ENCODE peak calls at places on chromosomes 12 and 14, in nine cellular contexts. Z, I, O, T, B, G, E, R and X are unnamed samples.

GRCh38 chr12:104668274-104668718 is 211.5 kb downstream of the CHST11 start:
- DNase-seq in R (peak; percentile 52), G (no peak), B (no peak), O (no peak), E (peak; percentile 84), T (no peak), I (no peak), Z (no peak), X (no peak)

GRCh38 chr12:43169115-43169681 is 382.8 kb downstream of the ADAMTS20 start:
- DNase-seq in Z (no peak), E (no peak), G (no peak), I (no peak), O (no peak), T (no peak), R (no peak), B (no peak), X (no peak)

GRCh38 chr12:1435456-1435855 is 158.9 kb downstream of the FBXL14 start:
- DNase-seq in R (no peak), B (no peak), T (no peak), Z (no peak), I (peak; percentile 41), G (no peak), E (no peak), O (no peak), X (no peak)

GRCh38 chr12:52321433-52321832 is 235 bp upstream of the KRT83 start:
- DNase-seq in I (no peak), R (no peak), Z (no peak), B (no peak), E (no peak), G (no peak), T (no peak), O (no peak), X (no peak)

GRCh38 chr14:89293349-89293916 is 123.6 kb downstream of the FOXN3 start:
- DNase-seq in T (no peak), G (no peak), R (no peak), B (peak; percentile 43), E (no peak), Z (no peak), I (no peak), O (peak; percentile 80), X (peak; percentile 52)

GRCh38 chr14:102192840-102193502 is 53.3 kb downstream of the WDR20 start:
- DNase-seq in T (no peak), I (no peak), B (no peak), Z (no peak), R (no peak), G (no peak), E (no peak), O (no peak), X (no peak)

GRCh38 chr14:103418508-103418818 is 33.2 kb downstream of the MARK3 start:
- DNase-seq in B (no peak), E (no peak), I (peak; percentile 79), O (no peak), R (no peak), Z (no peak), G (no peak), T (peak; percentile 32), X (no peak)

GRCh38 chr14:74549588-74549987 is 56.0 kb downstream of the ISCA2 start:
- DNase-seq in O (no peak), I (no peak), G (no peak), R (no peak), B (peak; percentile 53), T (no peak), E (no peak), Z (no peak), X (no peak)

GRCh38 chr12:113075137-113075683 is 18.7 kb downstream of the DTX1 start:
- DNase-seq in T (peak; percentile 84), G (no peak), E (no peak), I (no peak), R (no peak), B (no peak), Z (peak; percentile 59), O (no peak), X (no peak)

GRCh38 chr12:1318327-1319031 is 275.9 kb downstream of the FBXL14 start:
- DNase-seq in I (peak; percentile 31), R (peak; percentile 16), O (peak; percentile 65), G (no peak), T (no peak), B (peak; percentile 62), Z (no peak), E (peak; percentile 41), X (peak; percentile 19)

GRCh38 chr14:52175982-52176502 is 91.5 kb upstream of the PTGDR start:
- DNase-seq in B (no peak), T (no peak), G (no peak), I (no peak), R (peak; percentile 12), E (no peak), O (no peak), Z (peak; percentile 20), X (no peak)

GRCh38 chr12:58415716-58416115 is 474.3 kb downstream of the ATP23 start:
- DNase-seq in I (no peak), O (no peak), T (no peak), Z (no peak), R (no peak), G (no peak), E (no peak), B (no peak), X (no peak)

GRCh38 chr14:36028218-36028617 is 148.3 kb downstream of the PTCSC3 start:
- DNase-seq in O (no peak), Z (no peak), T (no peak), R (no peak), G (no peak), E (no peak), I (no peak), B (no peak), X (peak; percentile 34)

GRCh38 chr12:113933201-113933786 is 32.8 kb downstream of the RBM19 start:
- DNase-seq in R (no peak), Z (no peak), E (peak; percentile 72), B (peak; percentile 67), T (no peak), O (no peak), G (no peak), I (peak; percentile 70), X (no peak)

GRCh38 chr12:80161612-80162011 is 62.3 kb downstream of the OTOGL start:
- DNase-seq in T (no peak), O (no peak), B (no peak), Z (no peak), I (no peak), R (no peak), E (no peak), G (no peak), X (no peak)

GRCh38 chr14:68782091-68782981 is 10.5 kb downstream of the ZFP36L1 start:
- DNase-seq in E (no peak), G (no peak), O (no peak), T (no peak), B (no peak), R (no peak), I (no peak), Z (no peak), X (no peak)

GRCh38 chr14:74910556-74910955 is 12.5 kb downstream of the RPS6KL1 start:
- DNase-seq in R (no peak), B (no peak), Z (no peak), G (no peak), E (no peak), I (no peak), O (no peak), T (no peak), X (no peak)

GRCh38 chr14:53186532-53186931 is 33.4 kb upstream of the DDHD1 start:
- DNase-seq in Z (no peak), R (no peak), E (no peak), O (no peak), G (no peak), T (no peak), I (no peak), B (no peak), X (no peak)

GRCh38 chr12:67651380-67651695 is 2.8 kb downstream of the DYRK2 start:
- DNase-seq in E (no peak), B (no peak), G (peak; percentile 35), Z (no peak), I (peak; percentile 62), O (no peak), R (no peak), T (peak; percentile 37), X (no peak)

GRCh38 chr12:116924558-116925453 is 14.1 kb downstream of the FBXW8 start:
- DNase-seq in G (peak; percentile 13), T (no peak), E (no peak), Z (no peak), I (peak; percentile 84), O (peak; percentile 45), B (no peak), R (peak; percentile 28), X (no peak)

GRCh38 chr14:71714225-71714624 is 218.0 kb upstream of the RGS6 start:
- DNase-seq in I (peak; percentile 98), E (no peak), G (no peak), R (no peak), B (no peak), T (no peak), Z (no peak), O (no peak), X (no peak)

GRCh38 chr14:77284066-77284855 is 13.3 kb upstream of the NGB start:
- DNase-seq in E (no peak), T (no peak), R (no peak), I (no peak), O (no peak), G (no peak), Z (no peak), B (no peak), X (no peak)

GRCh38 chr14:42930058-42930457 is 1323.4 kb downstream of the LRFN5 start:
- DNase-seq in E (no peak), R (no peak), T (no peak), G (no peak), O (peak; percentile 31), Z (no peak), B (no peak), I (no peak), X (no peak)

GRCh38 chr12:10140001-10140400 is 10.0 kb upstream of the CLEC7A start:
- DNase-seq in G (peak; percentile 23), E (peak; percentile 40), O (peak; percentile 54), Z (no peak), T (peak; percentile 35), I (peak; percentile 75), R (peak; percentile 38), B (peak; percentile 43), X (peak; percentile 42)

GRCh38 chr14:22998324-22999012 is 11.5 kb downstream of the C14orf93 start:
- DNase-seq in R (no peak), G (no peak), O (no peak), E (no peak), T (no peak), Z (no peak), B (no peak), I (no peak), X (no peak)

GRCh38 chr14:21352587-21352986 is 31.2 kb downstream of the SUPT16H start:
- DNase-seq in R (no peak), E (no peak), B (no peak), G (no peak), O (no peak), Z (no peak), I (no peak), T (peak; percentile 50), X (no peak)

GRCh38 chr12:74890237-74890599 is 319.4 kb downstream of the KCNC2 start:
- DNase-seq in G (peak; percentile 28), T (peak; percentile 11), E (no peak), I (peak; percentile 87), Z (no peak), R (peak; percentile 48), B (peak; percentile 33), O (no peak), X (no peak)

GRCh38 chr14:59511916-59512530 is 27.7 kb downstream of the JKAMP start:
- DNase-seq in O (peak; percentile 71), B (peak; percentile 78), G (peak; percentile 25), I (peak; percentile 6), E (no peak), R (no peak), Z (no peak), T (peak; percentile 16), X (peak; percentile 67)

GRCh38 chr12:104958946-104959841 is 1.1 kb upstream of the SLC41A2 start:
- DNase-seq in T (no peak), B (no peak), O (peak; percentile 53), Z (no peak), E (peak; percentile 44), G (no peak), I (peak; percentile 46), R (peak; percentile 31), X (no peak)

GRCh38 chr12:23259558-23259957 is 634.6 kb downstream of the ETNK1 start:
- DNase-seq in I (no peak), T (no peak), B (no peak), E (no peak), R (no peak), G (no peak), Z (no peak), O (no peak), X (no peak)

GRCh38 chr12:125329239-125330238 is 264.3 kb downstream of the AACS start:
- DNase-seq in R (no peak), T (no peak), I (peak; percentile 4), O (peak; percentile 87), Z (no peak), E (no peak), G (no peak), B (peak; percentile 39), X (peak; percentile 28)